ENCODE peak calls at places on chromosomes 7 and 10, in four cellular contexts. E is SK-N-SH; L is CD8-positive, alpha-beta T cell; A is left colon. D is an unnamed sample.

GRCh38 chr10:70232155-70232858 is 922 bp downstream of the PPA1 start:
- DNase-seq in A (peak; percentile 74), L (peak; percentile 29), E (peak; percentile 36), D (peak; percentile 54)

GRCh38 chr10:127299956-127300689 is 103.7 kb upstream of the INSYN2A start:
- DNase-seq in E (no peak), A (peak; percentile 51), L (no peak), D (no peak)

GRCh38 chr7:59079-59825 is 133.1 kb upstream of the FAM20C start:
- DNase-seq in E (no peak), L (no peak), A (no peak), D (peak; percentile 79)

GRCh38 chr10:69863580-69863979 is 61.9 kb downstream of the COL13A1 start:
- DNase-seq in A (no peak), E (no peak), L (no peak), D (no peak)

GRCh38 chr10:123868058-123868995 is 23.3 kb downstream of the CPXM2 start:
- DNase-seq in A (peak; percentile 33), E (no peak), L (no peak), D (no peak)

GRCh38 chr10:7195118-7195517 is 215.7 kb downstream of the SFMBT2 start:
- DNase-seq in E (no peak), L (no peak), A (no peak), D (no peak)

GRCh38 chr7:130071701-130072622 is 1.6 kb downstream of the KLHDC10 start:
- DNase-seq in L (peak; percentile 57), E (peak; percentile 79), A (peak; percentile 28), D (peak; percentile 72)

GRCh38 chr7:159036916-159037605 is 107.6 kb downstream of the VIPR2 start:
- DNase-seq in L (no peak), E (no peak), A (no peak), D (peak; percentile 71)

GRCh38 chr10:69969961-69970360 is 82.7 kb upstream of the MACROH2A2 start:
- DNase-seq in E (no peak), L (no peak), A (no peak), D (no peak)

GRCh38 chr10:6170638-6171037 is 32.1 kb upstream of the PFKFB3 start:
- DNase-seq in E (no peak), A (peak; percentile 66), L (no peak), D (peak; percentile 2)

GRCh38 chr10:49072166-49072885 is 43.0 kb downstream of the VSTM4 start:
- DNase-seq in L (no peak), A (no peak), E (no peak), D (no peak)

GRCh38 chr10:26733750-26734568 is 36.5 kb downstream of the PDSS1 start:
- DNase-seq in A (no peak), E (no peak), L (no peak), D (peak; percentile 20)

GRCh38 chr7:106369349-106369748 is 84.6 kb upstream of the NAMPT start:
- DNase-seq in L (no peak), A (no peak), E (no peak), D (no peak)

GRCh38 chr10:124293641-124294449 is 124.9 kb downstream of the OAT start:
- DNase-seq in A (no peak), E (peak; percentile 55), L (no peak), D (no peak)

GRCh38 chr10:484925-485661 is 204.4 kb downstream of the DIP2C start:
- DNase-seq in E (no peak), L (peak; percentile 19), A (peak; percentile 28), D (peak; percentile 68)

GRCh38 chr7:92244803-92245486 is 769 bp downstream of the KRIT1 start:
- DNase-seq in L (no peak), A (no peak), E (no peak), D (no peak)

GRCh38 chr7:17171427-17171826 is 127.0 kb upstream of the AHR start:
- DNase-seq in A (no peak), L (no peak), E (no peak), D (no peak)

GRCh38 chr10:57679916-57680315 is 587.8 kb downstream of the IPMK start:
- DNase-seq in L (no peak), A (no peak), E (no peak), D (no peak)

GRCh38 chr7:43385856-43386255 is 197.1 kb upstream of the STK17A start:
- DNase-seq in A (no peak), E (no peak), L (no peak), D (no peak)

GRCh38 chr7:45881759-45882464 is 6.4 kb upstream of the IGFBP1 start:
- DNase-seq in L (no peak), A (no peak), E (no peak), D (no peak)

GRCh38 chr7:97174308-97174707 is 56.8 kb downstream of the SDHAF3 start:
- DNase-seq in E (no peak), A (no peak), L (no peak), D (no peak)

GRCh38 chr7:50140688-50141087 is 47.6 kb upstream of the ZPBP start:
- DNase-seq in E (no peak), A (no peak), L (no peak), D (no peak)

GRCh38 chr10:35605191-35605590 is at the start of gene GJD4:
- DNase-seq in A (no peak), E (no peak), L (no peak), D (no peak)

GRCh38 chr7:20288036-20288435 is 42.7 kb upstream of the ITGB8 start:
- DNase-seq in L (no peak), A (no peak), E (no peak), D (no peak)

GRCh38 chr10:132809237-132810140 is 23.5 kb upstream of the NKX6-2 start:
- DNase-seq in A (no peak), E (no peak), L (no peak), D (no peak)

GRCh38 chr7:93298671-93299070 is 66.5 kb downstream of the VPS50 start:
- DNase-seq in A (no peak), L (no peak), E (no peak), D (no peak)

GRCh38 chr10:46050956-46051355 is 4.9 kb upstream of the MSMB start:
- DNase-seq in E (no peak), L (no peak), A (no peak), D (no peak)

GRCh38 chr7:20574784-20575757 is 40.4 kb upstream of the ABCB5 start:
- DNase-seq in A (no peak), L (no peak), E (peak; percentile 57), D (no peak)

GRCh38 chr10:73909716-73910115 is 1.2 kb upstream of the PLAU start:
- DNase-seq in E (no peak), A (no peak), L (no peak), D (no peak)

GRCh38 chr7:121505540-121506182 is 109.6 kb upstream of the FAM3C start:
- DNase-seq in A (no peak), E (no peak), L (no peak), D (no peak)

GRCh38 chr7:100048680-100049079 is 894 bp upstream of the ZSCAN21 start:
- DNase-seq in E (no peak), L (no peak), A (peak; percentile 22), D (no peak)

GRCh38 chr10:230758-231157 is 95.5 kb downstream of the ZMYND11 start:
- DNase-seq in E (peak; percentile 33), A (no peak), L (no peak), D (peak; percentile 23)

GRCh38 chr7:99918959-99919813 is at the start of gene TRIM4:
- DNase-seq in L (peak; percentile 89), E (peak; percentile 87), A (peak; percentile 93), D (no peak)

GRCh38 chr7:20219446-20220292 is 2.5 kb upstream of the MACC1 start:
- DNase-seq in A (peak; percentile 81), L (peak; percentile 6), E (no peak), D (no peak)

GRCh38 chr10:97320480-97321031 is 1.5 kb downstream of the FRAT1 start:
- DNase-seq in E (peak; percentile 27), A (peak; percentile 46), L (peak; percentile 25), D (peak; percentile 34)

GRCh38 chr7:34128762-34129161 is 223.4 kb downstream of the BMPER start:
- DNase-seq in E (no peak), A (no peak), L (no peak), D (no peak)

D was measured in H7.